ENCODE peak calls at places on chromosomes 7 and 10, in nine cellular contexts. V is activated CD4-positive, CD25-positive, alpha-beta regulatory T cell; B is ovary; O is HTR-8/SVneo; R is activated CD4-positive, alpha-beta T cell treated with anti-CD3 and anti-CD28 coated beads, Interleukin-2, amount 10 ng/mL, durations not matched to agents 7 days and 5 days; C is sigmoid colon; D is left kidney; F is activated CD8-positive, alpha-beta memory T cell treated with anti-CD3 and anti-CD28 coated beads for 1 hour; W is GM04504. S is an unnamed sample.

GRCh38 chr7:70097639-70098038 is 499.4 kb downstream of the AUTS2 start:
- DNase-seq in V (no peak), B (no peak), O (no peak), R (no peak), C (no peak), D (no peak), F (no peak), W (no peak), S (no peak)

GRCh38 chr7:116782177-116782711 is 80.1 kb upstream of the CAPZA2 start:
- DNase-seq in V (no peak), B (no peak), O (no peak), R (no peak), C (no peak), D (no peak), F (no peak), W (peak; percentile 50), S (no peak)

GRCh38 chr7:75762350-75762917 is 9.6 kb downstream of the CCL26 start:
- DNase-seq in V (no peak), B (no peak), O (peak; percentile 70), R (no peak), C (no peak), D (peak; percentile 80), F (no peak), W (peak; percentile 56), S (no peak)

GRCh38 chr7:84187813-84188212 is 6.8 kb downstream of the SEMA3A start:
- DNase-seq in V (no peak), B (no peak), O (no peak), R (no peak), C (no peak), D (no peak), F (no peak), W (no peak), S (no peak)

GRCh38 chr7:1867861-1868260 is 197.8 kb downstream of the ELFN1 start:
- DNase-seq in V (no peak), B (no peak), O (no peak), R (no peak), C (no peak), D (no peak), F (no peak), W (no peak), S (no peak)

GRCh38 chr7:88184848-88185304 is 35.0 kb downstream of the SRI start:
- DNase-seq in V (no peak), B (no peak), O (no peak), R (no peak), C (no peak), D (no peak), F (no peak), W (peak; percentile 3), S (no peak)

GRCh38 chr10:122121059-122121458 is 132.1 kb downstream of the TACC2 start:
- DNase-seq in V (no peak), B (no peak), O (no peak), R (no peak), C (no peak), D (peak; percentile 64), F (no peak), W (no peak), S (no peak)

GRCh38 chr10:96614515-96614914 is 27.7 kb upstream of the TM9SF3 start:
- DNase-seq in V (no peak), B (no peak), O (peak; percentile 59), R (no peak), C (no peak), D (no peak), F (no peak), W (peak; percentile 92), S (no peak)

GRCh38 chr7:43784030-43785001 is 25.8 kb downstream of the BLVRA start:
- DNase-seq in V (no peak), B (no peak), O (no peak), R (no peak), C (peak; percentile 58), D (no peak), F (no peak), W (no peak), S (no peak)

GRCh38 chr7:148500978-148501377 is 89.6 kb upstream of the C7orf33 start:
- DNase-seq in V (no peak), B (no peak), O (no peak), R (no peak), C (no peak), D (no peak), F (no peak), W (no peak), S (no peak)

GRCh38 chr7:98434087-98434486 is 33.2 kb upstream of the BAIAP2L1 start:
- DNase-seq in V (no peak), B (no peak), O (no peak), R (no peak), C (no peak), D (no peak), F (no peak), W (no peak), S (no peak)

GRCh38 chr7:27714831-27715444 is 25.0 kb upstream of the TAX1BP1 start:
- DNase-seq in V (no peak), B (no peak), O (no peak), R (no peak), C (no peak), D (peak; percentile 12), F (no peak), W (no peak), S (no peak)

GRCh38 chr10:675532-675931 is 13.9 kb downstream of the DIP2C start:
- DNase-seq in V (no peak), B (no peak), O (no peak), R (no peak), C (no peak), D (no peak), F (no peak), W (no peak), S (no peak)

GRCh38 chr10:131786756-131787605 is 113.8 kb upstream of the PPP2R2D start:
- DNase-seq in V (no peak), B (peak; percentile 25), O (no peak), R (peak; percentile 43), C (no peak), D (peak; percentile 78), F (no peak), W (no peak), S (peak; percentile 73)

GRCh38 chr7:114138587-114138986 is 219.8 kb upstream of the PPP1R3A start:
- DNase-seq in V (no peak), B (no peak), O (no peak), R (no peak), C (no peak), D (no peak), F (no peak), W (no peak), S (no peak)

GRCh38 chr7:7738622-7739021 is 20.2 kb upstream of the RPA3 start:
- DNase-seq in V (no peak), B (no peak), O (no peak), R (no peak), C (no peak), D (no peak), F (no peak), W (no peak), S (no peak)

GRCh38 chr10:42942279-42942932 is 134.5 kb upstream of the RET start:
- DNase-seq in V (no peak), B (no peak), O (no peak), R (no peak), C (peak; percentile 38), D (no peak), F (no peak), W (no peak), S (no peak)